ENCODE peak calls at places on chromosomes 6 and 20, in four cellular contexts. N, S, O and C are unnamed samples.

GRCh38 chr20:21182832-21183563 is 57.1 kb downstream of the KIZ start:
- DNase-seq in O (peak), S (peak), N (peak), C (peak)

GRCh38 chr6:134299236-134299635 is 18.7 kb downstream of the SGK1 start:
- DNase-seq in O (peak), S (no peak), N (no peak), C (peak)

GRCh38 chr20:47727170-47727880 is 58.0 kb downstream of the SULF2 start:
- DNase-seq in N (no peak), S (no peak), O (no peak), C (no peak)

GRCh38 chr20:47749367-47749766 is 35.9 kb downstream of the SULF2 start:
- DNase-seq in O (peak), N (no peak), S (no peak), C (peak)

GRCh38 chr20:25508083-25508770 is 77.1 kb downstream of the NINL start:
- DNase-seq in S (no peak), N (peak), O (peak), C (peak)

GRCh38 chr6:135922170-135922569 is 70.7 kb downstream of the PDE7B start:
- DNase-seq in N (peak), O (peak), S (no peak), C (peak)

GRCh38 chr6:170437719-170438401 is 115.2 kb downstream of the PSMB1 start:
- DNase-seq in N (peak), S (peak), O (peak), C (peak)

GRCh38 chr6:167058261-167058660 is 59.1 kb downstream of the CEP43 start:
- DNase-seq in O (peak), N (no peak), S (no peak), C (peak)

GRCh38 chr6:82062219-82062618 is 185.3 kb downstream of the IBTK start:
- DNase-seq in S (no peak), O (no peak), N (no peak), C (no peak)

GRCh38 chr6:53439556-53439955 is 90.8 kb upstream of the ELOVL5 start:
- DNase-seq in S (no peak), N (no peak), O (peak), C (peak)

GRCh38 chr6:17064975-17065374 is 36.9 kb upstream of the STMND1 start:
- DNase-seq in S (no peak), O (no peak), N (no peak), C (no peak)

GRCh38 chr6:158157064-158157764 is 10.8 kb downstream of the SERAC1 start:
- DNase-seq in O (no peak), N (no peak), S (no peak), C (no peak)

GRCh38 chr6:137699036-137699683 is 167.9 kb upstream of the TNFAIP3 start:
- DNase-seq in O (no peak), N (no peak), S (no peak), C (no peak)

GRCh38 chr6:139701695-139702094 is 327.2 kb upstream of the CITED2 start:
- DNase-seq in S (no peak), N (no peak), O (no peak), C (no peak)

GRCh38 chr6:170008386-170008785 is 257.0 kb downstream of the ERMARD start:
- DNase-seq in N (no peak), O (no peak), S (no peak), C (no peak)

GRCh38 chr6:43150051-43150751 is 20.9 kb upstream of the SRF start:
- DNase-seq in O (no peak), S (no peak), N (no peak), C (no peak)

GRCh38 chr6:170101281-170102035 is 189.4 kb downstream of the DLL1 start:
- DNase-seq in O (no peak), S (peak), N (no peak), C (no peak)

GRCh38 chr20:61453219-61453618 is 201.2 kb downstream of the CDH4 start:
- DNase-seq in O (no peak), N (no peak), S (no peak), C (no peak)

GRCh38 chr20:52783769-52784168 is 188.4 kb upstream of the TSHZ2 start:
- DNase-seq in O (no peak), N (peak), S (no peak), C (no peak)

GRCh38 chr6:165799736-165800135 is 136.7 kb upstream of the PDE10A start:
- DNase-seq in O (no peak), S (no peak), N (no peak), C (peak)

GRCh38 chr6:2231438-2231837 is 14.0 kb downstream of the GMDS start:
- DNase-seq in S (no peak), O (peak), N (no peak), C (peak)

GRCh38 chr20:23874747-23875146 is 4.8 kb downstream of the CST5 start:
- DNase-seq in N (no peak), O (no peak), S (no peak), C (no peak)

GRCh38 chr20:49482621-49483017 is at the start of gene KCNB1:
- DNase-seq in N (peak), O (peak), S (peak), C (peak)

GRCh38 chr6:116971959-116972358 is 94.9 kb downstream of the RFX6 start:
- DNase-seq in S (no peak), N (peak), O (peak), C (peak)

GRCh38 chr6:11222385-11223277 is 9.8 kb downstream of the NEDD9 start:
- DNase-seq in O (no peak), S (no peak), N (peak), C (no peak)

GRCh38 chr6:158357570-158358216 is 45.4 kb downstream of the TULP4 start:
- DNase-seq in S (no peak), N (no peak), O (no peak), C (no peak)

GRCh38 chr6:24330137-24330732 is 27.6 kb downstream of the DCDC2 start:
- DNase-seq in S (no peak), O (peak), N (peak), C (peak)

GRCh38 chr6:168597471-168597875 is 156.5 kb downstream of the SMOC2 start:
- DNase-seq in O (no peak), S (no peak), N (no peak), C (no peak)

GRCh38 chr6:46501136-46502089 is 10.2 kb upstream of the RCAN2 start:
- DNase-seq in O (no peak), S (no peak), N (peak), C (peak)

GRCh38 chr6:166957087-166957804 is 896 bp upstream of the RNASET2 start:
- DNase-seq in N (no peak), S (peak), O (no peak), C (peak)

GRCh38 chr6:26577720-26578072 is 19.1 kb upstream of the ABT1 start:
- DNase-seq in O (no peak), S (no peak), N (no peak), C (no peak)
- H3K4me3 ChIP-seq in O (peak), S (no peak), N (peak), C (peak)

GRCh38 chr20:6622041-6622440 is 145.4 kb upstream of the BMP2 start:
- DNase-seq in S (no peak), N (no peak), O (peak), C (no peak)

GRCh38 chr20:6629564-6629963 is 137.9 kb upstream of the BMP2 start:
- DNase-seq in O (no peak), N (no peak), S (no peak), C (no peak)

GRCh38 chr20:6630494-6630893 is 137.0 kb upstream of the BMP2 start:
- DNase-seq in S (no peak), O (no peak), N (no peak), C (no peak)

GRCh38 chr20:6623989-6624388 is 143.5 kb upstream of the BMP2 start:
- DNase-seq in O (no peak), N (no peak), S (no peak), C (no peak)

GRCh38 chr20:6626805-6627204 is 140.7 kb upstream of the BMP2 start:
- DNase-seq in N (no peak), O (no peak), S (no peak), C (no peak)
- TF ChIP-seq CTCF in N (no peak), O (no peak), S (no peak), C (peak)

GRCh38 chr6:160767647-160768019 is 65.6 kb downstream of the PLG start:
- DNase-seq in S (no peak), O (no peak), N (no peak), C (no peak)
- H3K4me3 ChIP-seq in S (peak), O (no peak), N (no peak), C (no peak)

DNA sequence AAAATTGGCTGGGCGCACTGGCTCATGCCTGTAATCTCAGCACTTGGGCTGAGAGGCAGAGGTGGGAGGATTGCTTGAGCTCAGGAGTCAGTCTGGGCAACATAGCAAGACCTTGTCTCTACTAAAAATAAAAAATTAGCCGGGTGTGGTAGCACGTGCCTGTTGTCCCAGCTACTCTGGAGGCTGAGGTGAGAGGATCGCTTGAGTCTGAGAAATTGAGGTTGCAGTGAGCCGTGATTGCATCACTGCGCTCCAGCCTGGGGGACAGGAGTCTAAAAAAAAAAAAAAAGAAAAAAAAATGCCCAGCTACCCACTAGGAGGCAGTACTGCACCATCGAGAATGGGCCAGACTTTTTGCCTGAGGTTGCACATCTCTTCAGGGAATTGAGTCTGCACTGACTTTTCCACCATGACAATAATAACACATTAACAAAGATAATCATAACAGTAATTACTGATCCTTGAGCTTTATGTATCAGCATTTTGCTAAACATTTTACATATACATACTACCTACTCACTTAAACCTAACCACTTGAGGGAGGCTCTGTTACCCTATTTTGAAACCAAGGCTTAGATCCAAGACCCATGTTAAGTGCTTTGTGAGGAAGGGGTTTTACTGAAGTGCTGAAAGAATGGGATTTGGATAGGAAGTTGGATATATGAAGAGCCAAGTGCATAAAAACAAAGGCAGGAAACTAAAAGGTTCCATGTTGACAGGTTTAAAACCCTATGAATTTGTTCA is 21.0 kb downstream of the SRSF3 start:
- DNase-seq in S (peak), N (peak), O (no peak), C (peak)
- TF ChIP-seq CTCF in S (peak), N (peak), O (peak), C (peak)

GRCh38 chr6:111794716-111795452 is 78.4 kb downstream of the FYN start:
- DNase-seq in O (no peak), S (no peak), N (no peak), C (no peak)

GRCh38 chr6:111794300-111794699 is 79.0 kb downstream of the FYN start:
- DNase-seq in O (no peak), N (no peak), S (no peak), C (no peak)

GRCh38 chr6:111792914-111793700 is 80.1 kb downstream of the FYN start:
- DNase-seq in N (no peak), O (no peak), S (no peak), C (no peak)

GRCh38 chr6:111792241-111792640 is 81.0 kb downstream of the FYN start:
- DNase-seq in N (no peak), O (no peak), S (no peak), C (no peak)

DNA sequence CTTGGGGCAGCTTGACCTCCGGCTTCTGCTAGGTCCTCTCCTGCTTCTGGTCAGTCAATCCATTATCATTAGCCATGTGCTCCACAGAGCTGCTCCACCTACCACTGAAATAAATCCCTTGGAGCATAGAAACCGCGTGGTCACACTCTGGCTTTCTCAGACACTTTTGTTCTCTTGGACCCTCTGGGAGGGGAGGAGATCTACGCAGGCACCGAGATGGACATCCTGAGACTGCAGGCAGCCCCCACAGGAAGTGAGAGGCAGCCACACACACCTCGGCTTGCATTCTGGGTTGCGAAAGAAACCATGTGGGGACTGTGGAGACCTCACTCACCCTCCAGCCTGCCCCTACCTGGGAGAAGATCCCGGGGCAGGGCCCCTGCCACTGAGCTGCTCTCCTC is 79.5 kb downstream of the FYN start:
- DNase-seq in S (no peak), N (no peak), O (no peak), C (no peak)
- H3K4me3 ChIP-seq in S (no peak), N (no peak), O (no peak), C (no peak)

GRCh38 chr6:151240036-151240685 is 394 bp downstream of the AKAP12 start:
- DNase-seq in N (peak), S (peak), O (peak), C (peak)
- TF ChIP-seq CTCF in N (no peak), S (no peak), O (no peak), C (no peak)

GRCh38 chr20:19992996-19993908 is 23.9 kb upstream of the NAA20 start:
- DNase-seq in S (no peak), N (peak), O (peak), C (peak)
- H3K4me3 ChIP-seq in S (peak), N (peak), O (peak), C (no peak)

DNA sequence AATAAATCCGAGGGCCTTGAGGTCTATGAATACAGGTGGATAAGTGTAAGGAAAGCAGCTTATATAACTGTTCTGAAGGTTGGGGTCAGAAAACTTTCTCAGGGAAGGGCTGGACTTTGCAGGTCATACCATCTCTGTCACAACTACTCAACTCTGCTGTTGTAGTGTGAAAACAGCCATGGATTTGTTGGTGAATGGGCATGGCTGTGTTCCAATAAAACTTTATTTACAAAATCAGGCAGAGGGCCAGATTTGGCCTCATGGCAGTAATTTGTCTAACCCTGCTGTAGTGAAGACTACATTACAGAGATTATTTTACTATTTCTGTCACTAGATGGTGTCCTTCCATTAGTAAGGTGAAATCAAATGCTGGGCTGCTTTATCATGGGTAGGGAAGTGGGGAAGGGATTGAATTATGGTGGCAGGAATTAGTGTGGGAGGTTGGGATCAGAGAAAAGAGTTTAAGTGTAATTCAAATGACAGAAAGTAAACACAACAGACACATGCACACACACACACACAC is 409.6 kb upstream of the CHD6 start:
- DNase-seq in S (no peak), N (no peak), O (no peak), C (no peak)
- TF ChIP-seq CTCF in S (no peak), N (no peak), O (no peak), C (no peak)

GRCh38 chr20:35617397-35618031 is 1.9 kb downstream of the SPAG4 start:
- DNase-seq in S (peak), O (peak), N (peak), C (peak)

GRCh38 chr20:35619196-35620095 is 3.8 kb downstream of the SPAG4 start:
- DNase-seq in S (peak), N (peak), O (peak), C (peak)

GRCh38 chr20:35616465-35617396 is 1.1 kb downstream of the SPAG4 start:
- DNase-seq in O (peak), S (peak), N (peak), C (peak)

GRCh38 chr20:35618372-35619131 is 2.9 kb downstream of the SPAG4 start:
- DNase-seq in N (peak), S (no peak), O (peak), C (peak)

GRCh38 chr20:35618032-35618371 is 2.4 kb downstream of the SPAG4 start:
- DNase-seq in S (no peak), O (no peak), N (no peak), C (no peak)
- H3K4me3 ChIP-seq in S (peak), O (no peak), N (peak), C (peak)